ENCODE peak calls at places on chromosomes 13 and 19, in ten cellular contexts. Y, E, K, F, G, L, A, S, P and H are unnamed samples.

GRCh38 chr19:11418518-11419506 is at the start of gene RGL3:
- DNase-seq in Y (peak), E (peak), K (no peak), F (no peak), G (no peak), L (no peak), A (no peak), S (no peak), P (no peak), H (no peak)

GRCh38 chr13:81957121-81957520 is 1616.2 kb upstream of the SPRY2 start:
- DNase-seq in Y (no peak), E (no peak), K (no peak), F (no peak), G (peak), L (no peak), A (no peak), S (peak), P (no peak), H (no peak)

GRCh38 chr19:38006361-38007045 is 99.5 kb downstream of the SIPA1L3 start:
- DNase-seq in Y (no peak), E (no peak), K (no peak), F (no peak), G (no peak), L (no peak), A (no peak), S (no peak), P (no peak), H (no peak)

GRCh38 chr13:40668335-40668734 is 1.9 kb upstream of the FOXO1 start:
- DNase-seq in Y (peak), E (no peak), K (no peak), F (no peak), G (peak), L (no peak), A (peak), S (no peak), P (no peak), H (no peak)

GRCh38 chr13:48014359-48014758 is 13.3 kb upstream of the SUCLA2 start:
- DNase-seq in Y (no peak), E (no peak), K (no peak), F (no peak), G (no peak), L (no peak), A (no peak), S (no peak), P (no peak), H (no peak)

GRCh38 chr13:109818136-109818535 is 31.8 kb upstream of the IRS2 start:
- DNase-seq in Y (no peak), E (no peak), K (no peak), F (no peak), G (no peak), L (no peak), A (no peak), S (no peak), P (no peak), H (no peak)

GRCh38 chr19:18419699-18420460 is 682 bp downstream of the SSBP4 start:
- DNase-seq in Y (peak), E (peak), K (no peak), F (peak), G (no peak), L (no peak), A (no peak), S (no peak), P (no peak), H (no peak)

GRCh38 chr13:110376120-110376519 is 69.0 kb downstream of the COL4A2 start:
- DNase-seq in Y (no peak), E (no peak), K (no peak), F (no peak), G (no peak), L (no peak), A (peak), S (no peak), P (no peak), H (no peak)

GRCh38 chr13:35917252-35917941 is 213.8 kb downstream of the DCLK1 start:
- DNase-seq in Y (no peak), E (no peak), K (no peak), F (no peak), G (no peak), L (no peak), A (peak), S (no peak), P (no peak), H (no peak)

GRCh38 chr19:1882089-1882785 is 3.1 kb downstream of the ABHD17A start:
- DNase-seq in Y (no peak), E (peak), K (no peak), F (peak), G (no peak), L (no peak), A (no peak), S (no peak), P (no peak), H (no peak)

GRCh38 chr13:22821589-22821988 is 359.2 kb upstream of the SGCG start:
- DNase-seq in Y (no peak), E (no peak), K (no peak), F (no peak), G (no peak), L (no peak), A (no peak), S (no peak), P (no peak), H (no peak)

GRCh38 chr13:98577823-98578285 is 947 bp upstream of the STK24 start:
- DNase-seq in Y (no peak), E (no peak), K (no peak), F (no peak), G (no peak), L (no peak), A (no peak), S (no peak), P (peak), H (no peak)

GRCh38 chr19:18364826-18365528 is 21.0 kb upstream of the GDF15 start:
- DNase-seq in Y (peak), E (no peak), K (no peak), F (no peak), G (peak), L (peak), A (peak), S (peak), P (no peak), H (peak)

GRCh38 chr13:73608731-73609485 is 525.3 kb downstream of the KLF12 start:
- DNase-seq in Y (no peak), E (no peak), K (no peak), F (no peak), G (no peak), L (no peak), A (no peak), S (no peak), P (no peak), H (no peak)

GRCh38 chr13:75135325-75135825 is 346.6 kb downstream of the TBC1D4 start:
- DNase-seq in Y (peak), E (no peak), K (no peak), F (no peak), G (no peak), L (peak), A (peak), S (no peak), P (no peak), H (peak)

GRCh38 chr13:113245858-113246791 is 36.7 kb downstream of the CUL4A start:
- DNase-seq in Y (peak), E (no peak), K (no peak), F (no peak), G (no peak), L (no peak), A (no peak), S (no peak), P (no peak), H (no peak)

GRCh38 chr13:50523307-50523706 is 320.2 kb downstream of the DLEU7 start:
- DNase-seq in Y (peak), E (no peak), K (no peak), F (no peak), G (no peak), L (no peak), A (no peak), S (no peak), P (no peak), H (no peak)

GRCh38 chr19:18608102-18608804 is 1.7 kb upstream of the CRLF1 start:
- DNase-seq in Y (no peak), E (no peak), K (no peak), F (no peak), G (no peak), L (no peak), A (no peak), S (no peak), P (no peak), H (no peak)

GRCh38 chr13:94205896-94206295 is 273.6 kb downstream of the DCT start:
- DNase-seq in Y (no peak), E (no peak), K (no peak), F (no peak), G (no peak), L (no peak), A (no peak), S (no peak), P (no peak), H (no peak)

GRCh38 chr13:44259045-44260042 is 114.3 kb upstream of the SERP2 start:
- DNase-seq in Y (peak), E (no peak), K (peak), F (peak), G (no peak), L (no peak), A (peak), S (no peak), P (no peak), H (no peak)

GRCh38 chr19:53157601-53158000 is 1.3 kb downstream of the ZNF347 start:
- DNase-seq in Y (peak), E (no peak), K (no peak), F (no peak), G (no peak), L (no peak), A (peak), S (peak), P (peak), H (no peak)

GRCh38 chr13:100987993-100988392 is 313.4 kb upstream of the TMTC4 start:
- DNase-seq in Y (peak), E (no peak), K (no peak), F (no peak), G (no peak), L (no peak), A (peak), S (peak), P (peak), H (peak)

GRCh38 chr13:82292334-82292733 is 1589.9 kb downstream of the SLITRK1 start:
- DNase-seq in Y (no peak), E (no peak), K (no peak), F (no peak), G (no peak), L (no peak), A (no peak), S (no peak), P (no peak), H (no peak)

GRCh38 chr13:109873351-109874123 is 87.2 kb upstream of the IRS2 start:
- DNase-seq in Y (no peak), E (no peak), K (no peak), F (no peak), G (no peak), L (no peak), A (no peak), S (no peak), P (no peak), H (no peak)

GRCh38 chr19:16232568-16232967 is 34.9 kb downstream of the AP1M1 start:
- DNase-seq in Y (no peak), E (peak), K (no peak), F (no peak), G (no peak), L (no peak), A (no peak), S (no peak), P (no peak), H (no peak)

GRCh38 chr13:113846639-113847318 is 17.1 kb downstream of the GAS6 start:
- DNase-seq in Y (no peak), E (peak), K (no peak), F (peak), G (no peak), L (no peak), A (no peak), S (no peak), P (no peak), H (no peak)

GRCh38 chr13:113951246-113951999 is 22.5 kb downstream of the C13orf46 start:
- DNase-seq in Y (peak), E (peak), K (peak), F (no peak), G (peak), L (no peak), A (peak), S (peak), P (peak), H (peak)

GRCh38 chr13:110643768-110644421 is 28.6 kb downstream of the NAXD start:
- DNase-seq in Y (no peak), E (no peak), K (no peak), F (no peak), G (no peak), L (no peak), A (no peak), S (no peak), P (no peak), H (no peak)

GRCh38 chr19:35545855-35546381 is 492 bp downstream of the TMEM147 start:
- DNase-seq in Y (peak), E (peak), K (no peak), F (peak), G (peak), L (no peak), A (no peak), S (no peak), P (no peak), H (no peak)

DNA sequence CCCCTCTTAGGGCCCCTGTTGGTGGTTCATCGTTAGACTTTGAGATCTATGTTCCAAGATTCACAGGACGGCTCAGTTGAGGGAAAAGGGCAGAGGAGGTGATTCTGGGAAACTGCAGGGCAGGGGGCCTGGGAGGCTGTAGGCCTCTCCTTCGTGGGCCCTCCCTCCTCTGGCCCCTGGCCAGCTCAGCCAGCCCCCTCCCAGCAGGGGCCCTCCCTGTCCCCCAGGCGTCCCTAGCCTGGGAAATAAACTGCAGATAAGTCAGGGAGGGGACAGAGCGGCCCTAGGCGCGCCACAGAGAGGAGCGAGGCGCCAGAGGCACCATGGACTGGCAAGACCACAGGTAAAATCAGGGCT is 6.5 kb downstream of the HIF3A start:
- DNase-seq in Y (no peak), E (no peak), K (no peak), F (no peak), G (no peak), L (no peak), A (no peak), S (no peak), P (no peak), H (no peak)
- H3K4me3 ChIP-seq in Y (no peak), E (no peak), K (no peak), F (no peak), G (no peak), L (no peak), A (no peak), S (peak), P (no peak), H (no peak)

DNA sequence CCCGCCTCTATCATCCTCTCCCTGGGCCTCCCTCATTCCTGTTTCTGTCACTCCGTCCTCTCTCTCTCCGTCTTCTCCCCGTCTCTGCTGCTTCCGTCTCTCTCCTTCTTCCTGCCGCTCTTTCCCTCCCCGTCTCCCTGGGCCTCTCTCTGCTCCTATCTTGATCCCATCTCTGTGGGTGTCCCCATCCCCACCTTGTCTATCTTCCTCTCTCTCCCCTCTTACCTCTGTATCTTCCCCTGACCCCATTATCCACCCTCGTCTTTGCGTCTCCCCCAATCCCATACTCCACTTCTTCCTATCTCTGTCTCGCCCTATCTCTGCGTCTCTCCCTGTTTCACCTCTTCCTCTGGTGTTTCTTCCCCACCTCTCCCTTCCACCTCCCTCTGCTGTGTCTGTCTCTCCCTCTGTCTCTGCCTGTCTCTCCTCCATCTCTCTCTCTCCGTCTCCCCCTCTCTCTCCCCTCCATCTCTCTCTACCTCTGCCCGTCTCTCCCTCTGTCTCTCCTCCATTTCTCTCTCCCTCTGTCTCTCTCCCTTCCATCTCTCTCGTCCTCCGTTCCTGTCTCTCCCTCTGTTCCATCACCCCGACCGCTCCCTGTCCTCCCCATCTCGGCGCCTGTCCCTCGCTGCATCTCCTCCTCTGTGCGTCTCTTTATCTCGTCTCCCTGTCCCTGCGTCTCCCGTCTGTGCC is 4.3 kb downstream of the GRIN2D start:
- DNase-seq in Y (peak), E (no peak), K (no peak), F (no peak), G (no peak), L (no peak), A (no peak), S (no peak), P (no peak), H (no peak)
- H3K4me3 ChIP-seq in Y (peak), E (peak), K (peak), F (peak), G (peak), L (peak), A (peak), S (peak), P (no peak), H (peak)

GRCh38 chr13:78593652-78594494 is 9.5 kb downstream of the POU4F1 start:
- DNase-seq in Y (no peak), E (no peak), K (no peak), F (no peak), G (no peak), L (no peak), A (no peak), S (no peak), P (peak), H (no peak)
- H3K4me3 ChIP-seq in Y (no peak), E (no peak), K (no peak), F (no peak), G (no peak), L (no peak), A (no peak), S (no peak), P (no peak), H (no peak)

DNA sequence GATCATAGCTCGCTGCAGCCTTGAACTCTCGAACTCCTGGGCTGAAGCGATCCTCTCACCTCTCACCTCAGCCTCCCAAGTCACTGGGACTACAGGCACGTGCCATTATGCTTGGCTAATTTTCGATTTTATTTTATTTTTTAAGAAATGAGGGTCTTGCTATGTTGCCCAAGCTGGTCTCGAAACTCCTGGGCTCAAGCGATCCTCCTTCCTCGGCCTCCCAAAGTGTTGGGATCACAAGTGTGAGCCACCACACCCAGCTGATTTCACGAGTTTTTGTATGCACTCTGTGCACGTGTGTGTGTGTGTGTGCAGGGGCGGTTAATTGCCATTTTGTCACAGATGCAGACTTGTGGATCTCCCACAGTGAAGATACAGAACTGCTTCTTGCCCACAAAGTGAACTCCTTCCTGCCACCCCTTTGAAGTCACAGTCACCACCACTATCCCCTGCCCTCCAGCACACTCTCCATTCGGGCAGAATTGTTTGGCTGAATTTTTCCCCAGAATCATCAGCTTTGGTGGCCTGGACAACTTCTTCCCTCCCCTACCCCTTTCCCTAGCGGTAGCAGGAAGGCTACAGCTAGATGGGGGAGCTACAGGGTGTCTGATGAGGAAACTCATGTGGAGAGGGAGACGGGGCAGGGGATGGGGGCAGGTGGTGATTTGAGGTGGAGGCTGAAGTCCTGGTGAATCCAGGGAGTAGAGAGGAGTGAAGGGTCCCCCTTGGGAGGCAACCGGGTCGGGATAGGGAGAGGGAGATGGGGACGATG is 59.6 kb downstream of the CELF5 start:
- DNase-seq in Y (no peak), E (no peak), K (no peak), F (no peak), G (no peak), L (no peak), A (no peak), S (no peak), P (no peak), H (no peak)
- H3K4me3 ChIP-seq in Y (no peak), E (peak), K (no peak), F (no peak), G (peak), L (no peak), A (no peak), S (peak), P (peak), H (no peak)